ENCODE peak calls at places on chromosomes 11 and 22, in five cellular contexts. W is psoas muscle, E is kidney glomerular epithelial cell, S is heart right ventricle, Q is hepatic stellate cell. Y is an unnamed sample.

GRCh38 chr22:37930270-37930951 is 23.0 kb downstream of the C22orf23 start:
- DNase-seq in W (no peak), E (no peak), S (no peak), Q (peak), Y (no peak)

GRCh38 chr11:76640540-76640939 is 30.0 kb downstream of the LRRC32 start:
- DNase-seq in W (no peak), E (no peak), S (no peak), Q (no peak), Y (no peak)

GRCh38 chr22:24583221-24583971 is 9.5 kb downstream of the LRRC75B start:
- DNase-seq in W (no peak), E (no peak), S (no peak), Q (peak), Y (no peak)

GRCh38 chr11:113587318-113587739 is 112.1 kb upstream of the DRD2 start:
- DNase-seq in W (no peak), E (no peak), S (no peak), Q (no peak), Y (peak)

GRCh38 chr11:1221848-1222311 is 986 bp upstream of the MUC5B start:
- DNase-seq in W (peak), E (no peak), S (no peak), Q (no peak), Y (no peak)

GRCh38 chr11:820655-821512 is 2.2 kb downstream of the PNPLA2 start:
- DNase-seq in W (peak), E (peak), S (peak), Q (peak), Y (no peak)

GRCh38 chr22:30497466-30498150 is 7.9 kb downstream of the SEC14L4 start:
- DNase-seq in W (no peak), E (no peak), S (no peak), Q (no peak), Y (no peak)

GRCh38 chr11:60950933-60951610 is 904 bp downstream of the SLC15A3 start:
- DNase-seq in W (peak), E (no peak), S (no peak), Q (no peak), Y (no peak)

GRCh38 chr11:32108576-32108975 is 17.7 kb downstream of the RCN1 start:
- DNase-seq in W (no peak), E (no peak), S (no peak), Q (no peak), Y (no peak)

Y was measured in stromal cell of bone marrow.